ENCODE peak calls at places on chromosome 4, in six cellular contexts. V is uterus, R is GM12878, C is fibroblast of mammary gland, S is heart left ventricle, B is OCI-LY7. T is an unnamed sample.

GRCh38 chr4:184066584-184067300 is 150.9 kb downstream of the ENPP6 start:
- DNase-seq in V (no peak), R (no peak), C (no peak), S (no peak), B (no peak), T (no peak)

GRCh38 chr4:156347412-156348075 is 393.9 kb upstream of the CTSO start:
- DNase-seq in V (no peak), R (no peak), C (peak), S (no peak), B (no peak), T (peak)

GRCh38 chr4:86579941-86580340 is 14.2 kb upstream of the PTPN13 start:
- DNase-seq in V (no peak), R (no peak), C (no peak), S (no peak), B (no peak), T (no peak)

GRCh38 chr4:2671267-2671895 is 84.8 kb downstream of the TNIP2 start:
- DNase-seq in V (no peak), R (no peak), C (no peak), S (no peak), B (no peak), T (no peak)

GRCh38 chr4:113758361-113758760 is 3.2 kb downstream of the CAMK2D start:
- DNase-seq in V (no peak), R (no peak), C (peak), S (no peak), B (no peak), T (peak)

GRCh38 chr4:145234086-145234694 is 53.8 kb upstream of the OTUD4 start:
- DNase-seq in V (no peak), R (peak), C (peak), S (peak), B (peak), T (peak)

GRCh38 chr4:48509543-48509942 is 19.5 kb downstream of the ZAR1 start:
- DNase-seq in V (no peak), R (no peak), C (peak), S (no peak), B (no peak), T (peak)

GRCh38 chr4:185535818-185536729 is 767 bp upstream of the PDLIM3 start:
- DNase-seq in V (peak), R (no peak), C (peak), S (peak), B (no peak), T (peak)

GRCh38 chr4:10730019-10730418 is 45.5 kb upstream of the CLNK start:
- DNase-seq in V (no peak), R (peak), C (no peak), S (no peak), B (no peak), T (no peak)

GRCh38 chr4:169620846-169621228 is 459 bp downstream of the CLCN3 start:
- DNase-seq in V (no peak), R (no peak), C (peak), S (no peak), B (peak), T (no peak)

GRCh38 chr4:9762823-9763475 is 18.5 kb upstream of the DRD5 start:
- DNase-seq in V (peak), R (peak), C (peak), S (peak), B (peak), T (peak)

GRCh38 chr4:112982677-112983076 is 66.8 kb upstream of the ANK2 start:
- DNase-seq in V (no peak), R (no peak), C (peak), S (no peak), B (no peak), T (peak)

GRCh38 chr4:2587215-2587823 is 50.9 kb downstream of the FAM193A start:
- DNase-seq in V (no peak), R (no peak), C (peak), S (no peak), B (no peak), T (peak)

GRCh38 chr4:57037982-57038604 is 59.4 kb downstream of the POLR2B start:
- DNase-seq in V (peak), R (no peak), C (peak), S (peak), B (peak), T (peak)
- TF ChIP-seq CTCF in V (peak), R (peak), C (peak), S (peak), B (peak), T (peak)

DNA sequence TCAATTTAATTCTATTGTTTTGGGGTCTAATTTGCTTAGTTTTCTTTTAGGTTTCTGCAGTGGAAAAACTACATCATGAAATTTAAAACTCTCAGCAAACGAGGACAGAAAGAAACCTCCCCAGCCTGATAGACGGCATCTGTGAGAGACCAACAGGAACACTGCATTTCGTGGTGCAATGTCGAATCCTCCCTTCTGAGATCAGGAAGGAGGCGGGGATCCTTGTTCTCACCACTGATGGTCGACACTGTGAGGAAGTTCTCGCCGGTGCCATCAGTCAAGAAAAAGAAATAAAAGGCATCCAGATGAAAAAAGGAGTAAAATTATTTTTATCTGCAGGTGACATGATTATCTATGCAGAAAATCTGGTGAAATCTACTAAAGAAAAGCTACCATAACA is 16.5 kb downstream of the GAK start:
- DNase-seq in V (no peak), R (no peak), C (peak), S (no peak), B (peak), T (no peak)
- H3K4me3 ChIP-seq in V (peak), R (peak), C (no peak), S (peak), B (peak), T (no peak)

DNA sequence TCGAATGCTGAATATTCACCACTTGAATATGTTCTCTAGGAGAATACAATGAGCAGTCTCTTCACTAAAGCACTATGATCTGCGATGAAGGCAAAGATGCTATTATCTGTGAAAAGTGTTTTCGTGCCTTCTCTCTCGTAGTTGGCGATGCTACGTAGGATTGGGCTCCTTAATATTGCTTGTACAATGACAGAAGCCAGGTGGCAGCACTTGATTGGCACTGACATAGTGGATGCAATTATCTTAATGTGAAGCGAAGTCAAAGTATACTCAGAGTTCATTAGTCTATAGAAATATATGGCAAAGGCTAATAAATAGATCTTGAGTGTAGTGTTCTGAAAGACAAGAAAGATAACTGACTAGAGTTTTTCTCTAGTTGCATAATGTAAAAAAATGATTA is 1135.7 kb upstream of the AGA start:
- DNase-seq in V (no peak), R (no peak), C (no peak), S (no peak), B (peak), T (no peak)
- TF ChIP-seq CTCF in V (no peak), R (no peak), C (no peak), S (no peak), B (peak), T (no peak)

GRCh38 chr4:80265571-80266266 is 745 bp upstream of the FGF5 start:
- DNase-seq in V (no peak), R (no peak), C (peak), S (no peak), B (no peak), T (peak)

GRCh38 chr4:80264825-80265224 is 1.6 kb upstream of the FGF5 start:
- DNase-seq in V (no peak), R (no peak), C (no peak), S (no peak), B (no peak), T (no peak)

GRCh38 chr4:80261989-80262600 is 4.4 kb upstream of the FGF5 start:
- DNase-seq in V (no peak), R (no peak), C (no peak), S (no peak), B (no peak), T (no peak)

GRCh38 chr4:80264352-80264647 is 2.2 kb upstream of the FGF5 start:
- DNase-seq in V (no peak), R (no peak), C (no peak), S (no peak), B (no peak), T (no peak)

DNA sequence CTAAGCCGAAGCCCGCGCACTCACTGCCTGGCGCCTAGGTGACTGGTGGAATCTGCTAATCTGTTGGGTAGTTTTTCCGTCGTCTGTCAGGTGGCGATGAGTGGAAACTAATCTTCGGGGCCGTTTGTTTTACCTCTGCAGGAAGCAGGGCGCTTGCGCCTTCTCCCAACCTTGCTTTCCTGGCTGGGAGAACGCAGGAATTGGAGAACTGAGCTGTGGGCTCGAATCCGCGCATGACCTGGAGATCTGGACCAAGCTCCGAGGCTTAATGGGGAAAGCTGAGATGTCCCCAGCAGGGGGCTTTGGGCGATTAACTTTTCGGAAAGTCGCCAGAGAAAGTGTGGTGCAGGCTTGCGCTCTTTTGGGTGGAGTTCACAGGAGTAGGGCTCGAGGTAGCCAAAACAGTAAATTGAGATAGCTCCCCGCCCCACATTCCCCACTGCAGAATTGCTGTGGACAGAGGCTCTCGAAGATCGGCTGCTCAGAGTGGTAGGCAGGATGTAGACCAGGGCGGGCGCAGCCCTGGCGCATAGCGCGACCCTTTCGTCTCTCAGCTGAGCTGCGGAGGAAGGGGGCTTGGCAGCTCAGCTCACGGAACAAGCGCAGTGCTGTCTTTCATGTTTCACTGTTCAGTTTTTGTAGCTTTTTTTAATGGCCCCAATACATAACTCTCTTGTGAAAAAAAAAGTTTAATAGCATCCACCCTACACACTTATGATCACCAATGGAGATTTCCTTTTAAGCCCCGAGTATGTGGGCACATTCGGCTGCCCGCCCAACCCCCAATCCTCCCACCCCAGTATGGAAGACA is 2.7 kb upstream of the FGF5 start:
- DNase-seq in V (no peak), R (no peak), C (no peak), S (no peak), B (no peak), T (no peak)
- H3K4me3 ChIP-seq in V (no peak), R (no peak), C (no peak), S (no peak), B (no peak), T (no peak)

DNA sequence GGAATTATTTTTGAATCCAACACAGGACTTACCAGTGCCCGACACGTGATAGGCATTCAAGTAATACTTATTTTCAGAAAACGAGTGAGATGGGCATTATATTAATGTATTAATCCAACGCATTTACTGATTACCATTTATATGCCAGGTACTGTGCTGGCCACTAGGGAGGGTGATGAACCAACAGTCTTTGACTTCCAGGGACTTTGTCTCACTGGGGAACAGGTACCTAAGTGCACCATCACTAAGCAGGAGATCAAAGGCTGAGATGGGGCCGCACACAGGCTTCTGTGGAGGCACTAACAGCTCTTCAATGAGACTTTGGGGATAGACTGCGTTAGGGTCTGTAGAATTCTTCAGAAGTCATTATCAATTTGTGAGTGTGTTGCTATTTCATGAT is 5.7 kb upstream of the TADA2B start:
- DNase-seq in V (no peak), R (no peak), C (no peak), S (no peak), B (no peak), T (no peak)
- TF ChIP-seq CTCF in V (no peak), R (peak), C (peak), S (no peak), B (peak), T (no peak)

T was measured in AG10803.